ENCODE peak calls at places on chromosomes 11 and 22, in nine cellular contexts. D is NCI-H2107; N is stimulated activated CD4-positive, alpha-beta T cell treated with anti-CD3 and anti-CD28 coated beads, Interleukin-2, amount 100 ng/mL, for 48 hours; H is G401; U is NCI-H82; X is LoVo; Y is COR-L47; E is tibial nerve; T is GM23248. F is an unnamed sample.

GRCh38 chr11:104219081-104219480 is 55.1 kb upstream of the PDGFD start:
- DNase-seq in D (no peak), N (no peak), Y (no peak), T (peak), E (peak), U (no peak), H (no peak), X (no peak), F (no peak)

GRCh38 chr22:46763051-46763705 is 728 bp downstream of the TBC1D22A start:
- DNase-seq in X (peak), D (no peak), U (no peak), T (peak), H (no peak), Y (no peak), E (peak), N (no peak), F (peak)

GRCh38 chr11:106152824-106153223 is 75.4 kb downstream of the AASDHPPT start:
- DNase-seq in T (peak), H (no peak), E (no peak), U (no peak), D (no peak), Y (no peak), N (no peak), X (no peak), F (no peak)

GRCh38 chr11:76785513-76785912 is 2.4 kb downstream of the TSKU start:
- DNase-seq in X (no peak), Y (no peak), T (no peak), H (no peak), D (no peak), N (no peak), U (peak), E (no peak), F (no peak)

GRCh38 chr22:35334010-35334409 is 34.3 kb downstream of the TOM1 start:
- DNase-seq in U (no peak), X (no peak), Y (no peak), D (no peak), T (no peak), E (no peak), N (no peak), H (no peak), F (no peak)

GRCh38 chr22:33652596-33652995 is 267.7 kb downstream of the LARGE1 start:
- DNase-seq in X (peak), Y (no peak), D (no peak), E (no peak), N (no peak), H (no peak), U (no peak), T (peak), F (peak)

GRCh38 chr11:57251491-57252104 is 14.5 kb upstream of the APLNR start:
- DNase-seq in H (no peak), Y (no peak), N (no peak), E (peak), D (no peak), X (no peak), T (peak), U (peak), F (peak)

GRCh38 chr11:32809313-32809712 is 14.9 kb upstream of the CCDC73 start:
- DNase-seq in D (peak), Y (peak), X (peak), E (peak), U (peak), N (peak), T (peak), H (peak), F (peak)

GRCh38 chr11:47354913-47355282 is 2.4 kb upstream of the MYBPC3 start:
- DNase-seq in H (peak), X (no peak), U (no peak), N (no peak), Y (no peak), E (no peak), D (no peak), T (no peak), F (no peak)

GRCh38 chr22:30178180-30179126 is 68.1 kb downstream of the LIF start:
- DNase-seq in D (no peak), H (no peak), E (no peak), N (no peak), T (peak), Y (no peak), U (no peak), X (no peak), F (no peak)

GRCh38 chr11:2868604-2869526 is 16.7 kb downstream of the CDKN1C start:
- DNase-seq in N (no peak), X (no peak), H (no peak), D (no peak), T (no peak), Y (no peak), U (no peak), E (no peak), F (no peak)

GRCh38 chr22:49292909-49293308 is 534.8 kb downstream of the BRD1 start:
- DNase-seq in H (no peak), N (no peak), Y (no peak), T (no peak), D (no peak), E (no peak), U (no peak), X (no peak), F (no peak)

GRCh38 chr11:16177688-16178087 is 178.7 kb downstream of the SOX6 start:
- DNase-seq in D (no peak), N (no peak), E (no peak), Y (no peak), X (no peak), U (peak), H (no peak), T (no peak), F (no peak)

GRCh38 chr11:99068832-99069231 is 48.1 kb downstream of the CNTN5 start:
- DNase-seq in Y (no peak), H (no peak), E (no peak), D (no peak), N (no peak), U (no peak), T (no peak), X (no peak), F (no peak)

GRCh38 chr22:27844656-27845602 is 43.4 kb upstream of the MN1 start:
- DNase-seq in E (no peak), Y (no peak), N (no peak), X (no peak), U (no peak), D (no peak), H (no peak), T (no peak), F (no peak)

GRCh38 chr11:1563697-1564534 is 8.2 kb downstream of the DUSP8 start:
- DNase-seq in E (no peak), U (peak), T (no peak), N (no peak), H (no peak), D (no peak), X (no peak), Y (no peak), F (no peak)

GRCh38 chr11:40302669-40303068 is 1156.8 kb downstream of the LRRC4C start:
- DNase-seq in E (no peak), U (no peak), X (no peak), N (no peak), T (no peak), Y (no peak), H (no peak), D (no peak), F (no peak)

GRCh38 chr11:130407978-130408377 is 20.4 kb downstream of the ADAMTS8 start:
- DNase-seq in N (no peak), H (no peak), Y (no peak), X (peak), D (no peak), E (no peak), T (peak), U (no peak), F (no peak)

GRCh38 chr22:48713266-48714205 is 1114.1 kb downstream of the BRD1 start:
- DNase-seq in U (no peak), X (no peak), E (no peak), H (peak), Y (no peak), N (no peak), D (no peak), T (no peak), F (no peak)

GRCh38 chr22:22787805-22788459 is 99.7 kb upstream of the IGLL5 start:
- DNase-seq in H (peak), E (peak), N (peak), D (no peak), X (peak), Y (peak), T (peak), U (peak), F (peak)

GRCh38 chr22:24097961-24098391 is 83.3 kb upstream of the SUSD2 start:
- DNase-seq in D (no peak), N (no peak), H (no peak), T (no peak), U (no peak), E (no peak), X (no peak), Y (no peak), F (no peak)

GRCh38 chr11:130179396-130180306 is 20.1 kb downstream of the ST14 start:
- DNase-seq in N (no peak), Y (peak), H (no peak), U (no peak), D (no peak), T (no peak), X (peak), E (no peak), F (peak)

GRCh38 chr11:9838961-9839360 is 175.1 kb downstream of the SWAP70 start:
- DNase-seq in Y (no peak), X (no peak), N (no peak), T (peak), H (no peak), U (no peak), E (no peak), D (no peak), F (no peak)

GRCh38 chr11:75583710-75584658 is 21.9 kb downstream of the SERPINH1 start:
- DNase-seq in Y (peak), N (no peak), T (peak), E (peak), U (peak), H (peak), D (no peak), X (peak), F (no peak)

GRCh38 chr11:117095301-117096139 is 2.7 kb downstream of the SIK3 start:
- DNase-seq in H (peak), D (no peak), Y (no peak), E (no peak), U (peak), T (peak), X (no peak), N (no peak), F (no peak)

GRCh38 chr11:3824714-3825472 is 15.9 kb downstream of the RHOG start:
- DNase-seq in Y (peak), D (no peak), E (peak), H (peak), U (peak), X (peak), N (peak), T (peak), F (peak)

GRCh38 chr22:24011735-24012068 is 598 bp downstream of the CABIN1 start:
- DNase-seq in N (no peak), Y (no peak), D (no peak), X (no peak), H (peak), U (peak), E (no peak), T (peak), F (peak)

GRCh38 chr22:42856179-42856864 is 751 bp downstream of the ARFGAP3 start:
- DNase-seq in U (peak), Y (peak), N (peak), H (peak), T (peak), E (peak), D (no peak), X (peak), F (peak)

GRCh38 chr11:62770778-62771143 is 435 bp upstream of the TAF6L start:
- DNase-seq in U (peak), D (no peak), E (peak), Y (peak), H (no peak), X (no peak), T (peak), N (no peak), F (no peak)

GRCh38 chr22:37062657-37063381 is 11.3 kb downstream of the KCTD17 start:
- DNase-seq in E (no peak), X (no peak), T (no peak), Y (no peak), N (no peak), H (no peak), U (no peak), D (no peak), F (no peak)

GRCh38 chr11:737366-737765 is 9.9 kb upstream of the TALDO1 start:
- DNase-seq in T (no peak), Y (no peak), X (no peak), E (no peak), D (no peak), U (no peak), N (no peak), H (no peak), F (no peak)

GRCh38 chr22:32926600-32926999 is 125.1 kb downstream of the TIMP3 start:
- DNase-seq in Y (no peak), N (no peak), U (peak), T (peak), H (no peak), D (no peak), E (peak), X (no peak), F (peak)

F was measured in small intestine.